ENCODE peak calls at places on chromosomes 1 and 21, in four cellular contexts. One of them, this sample, is unnamed.

GRCh38 chr1:20368866-20369545 is 78.3 kb downstream of the VWA5B1 start:
- DNase-seq in GM12878: no peak
- DNase-seq in SK-N-SH: no peak
- DNase-seq in H1: no peak
- DNase-seq in this sample: no peak

GRCh38 chr1:200468264-200469001 is 58.6 kb upstream of the ZNF281 start:
- DNase-seq in H1: no peak
- DNase-seq in GM12878: no peak
- DNase-seq in SK-N-SH: no peak
- DNase-seq in this sample: no peak

GRCh38 chr1:152165291-152166077 is 6.5 kb upstream of the RPTN start:
- DNase-seq in H1: no peak
- DNase-seq in GM12878: no peak
- DNase-seq in SK-N-SH: no peak
- DNase-seq in this sample: no peak

GRCh38 chr1:3632298-3632697 is 7.5 kb downstream of the TPRG1L start:
- DNase-seq in H1: no peak
- DNase-seq in GM12878: no peak
- DNase-seq in SK-N-SH: no peak
- DNase-seq in this sample: no peak

GRCh38 chr1:64315402-64315801 is 112.0 kb downstream of the UBE2U start:
- DNase-seq in H1: no peak
- DNase-seq in SK-N-SH: no peak
- DNase-seq in GM12878: no peak
- DNase-seq in this sample: no peak

GRCh38 chr1:3543076-3544049 is 67.9 kb downstream of the MEGF6 start:
- DNase-seq in H1: no peak
- DNase-seq in GM12878: no peak
- DNase-seq in SK-N-SH: peak
- DNase-seq in this sample: no peak

GRCh38 chr1:89881415-89882058 is 60.7 kb downstream of the LRRC8D start:
- DNase-seq in H1: no peak
- DNase-seq in GM12878: peak
- DNase-seq in SK-N-SH: no peak
- DNase-seq in this sample: no peak

GRCh38 chr1:206744683-206745082 is 25.9 kb upstream of the IL19 start:
- DNase-seq in GM12878: no peak
- DNase-seq in SK-N-SH: no peak
- DNase-seq in H1: no peak
- DNase-seq in this sample: no peak

GRCh38 chr1:21284206-21285137 is 5.8 kb downstream of the ECE1 start:
- DNase-seq in GM12878: no peak
- DNase-seq in H1: no peak
- DNase-seq in SK-N-SH: peak
- DNase-seq in this sample: no peak

GRCh38 chr1:42743302-42744029 is 3.4 kb upstream of the CLDN19 start:
- DNase-seq in SK-N-SH: peak
- DNase-seq in GM12878: no peak
- DNase-seq in H1: no peak
- DNase-seq in this sample: no peak

GRCh38 chr1:1181938-1182410 is 8.3 kb downstream of the TTLL10 start:
- DNase-seq in GM12878: no peak
- DNase-seq in H1: no peak
- DNase-seq in SK-N-SH: peak
- DNase-seq in this sample: no peak

GRCh38 chr1:164141717-164142268 is 417.2 kb upstream of the PBX1 start:
- DNase-seq in H1: no peak
- DNase-seq in GM12878: no peak
- DNase-seq in SK-N-SH: no peak
- DNase-seq in this sample: no peak

GRCh38 chr1:231612393-231613089 is 14.0 kb upstream of the DISC1 start:
- DNase-seq in GM12878: peak
- DNase-seq in SK-N-SH: no peak
- DNase-seq in H1: no peak
- DNase-seq in this sample: no peak

GRCh38 chr1:20724364-20725188 is 6.8 kb upstream of the KIF17 start:
- DNase-seq in H1: no peak
- DNase-seq in GM12878: no peak
- DNase-seq in SK-N-SH: peak
- DNase-seq in this sample: no peak

GRCh38 chr1:13792429-13792828 is 92.4 kb downstream of the PRDM2 start:
- DNase-seq in H1: no peak
- DNase-seq in GM12878: no peak
- DNase-seq in SK-N-SH: no peak
- DNase-seq in this sample: no peak

GRCh38 chr21:38830667-38831525 is 25.2 kb downstream of the ETS2 start:
- DNase-seq in H1: no peak
- DNase-seq in SK-N-SH: no peak
- DNase-seq in GM12878: no peak
- DNase-seq in this sample: no peak

GRCh38 chr1:225156254-225156653 is 226.8 kb downstream of the DNAH14 start:
- DNase-seq in GM12878: no peak
- DNase-seq in SK-N-SH: no peak
- DNase-seq in H1: no peak
- DNase-seq in this sample: no peak

GRCh38 chr1:154878371-154879355 is 8.6 kb upstream of the KCNN3 start:
- DNase-seq in H1: peak
- DNase-seq in GM12878: no peak
- DNase-seq in SK-N-SH: peak
- DNase-seq in this sample: peak

GRCh38 chr1:3548156-3548893 is 63.0 kb downstream of the MEGF6 start:
- DNase-seq in H1: no peak
- DNase-seq in SK-N-SH: no peak
- DNase-seq in GM12878: no peak
- DNase-seq in this sample: no peak

GRCh38 chr1:222912730-222913129 is 97.9 kb downstream of the DISP1 start:
- DNase-seq in GM12878: no peak
- DNase-seq in H1: no peak
- DNase-seq in SK-N-SH: no peak
- DNase-seq in this sample: no peak

GRCh38 chr1:67261646-67262045 is 46.0 kb upstream of the IL12RB2 start:
- DNase-seq in SK-N-SH: no peak
- DNase-seq in GM12878: no peak
- DNase-seq in H1: no peak
- DNase-seq in this sample: no peak

GRCh38 chr1:159868766-159869165 is 6.3 kb upstream of the VSIG8 start:
- DNase-seq in H1: no peak
- DNase-seq in GM12878: no peak
- DNase-seq in SK-N-SH: no peak
- DNase-seq in this sample: no peak

GRCh38 chr1:77416692-77417450 is 135.1 kb downstream of the AK5 start:
- DNase-seq in GM12878: no peak
- DNase-seq in H1: peak
- DNase-seq in SK-N-SH: peak
- DNase-seq in this sample: peak

GRCh38 chr1:243343970-243344749 is 88.3 kb downstream of the SDCCAG8 start:
- DNase-seq in GM12878: peak
- DNase-seq in H1: no peak
- DNase-seq in SK-N-SH: peak
- DNase-seq in this sample: peak

GRCh38 chr1:220271706-220272046 is 577 bp downstream of the RAB3GAP2 start:
- DNase-seq in H1: no peak
- DNase-seq in GM12878: no peak
- DNase-seq in SK-N-SH: peak
- DNase-seq in this sample: no peak

GRCh38 chr1:74010206-74010605 is 187.8 kb downstream of the LRRIQ3 start:
- DNase-seq in H1: no peak
- DNase-seq in GM12878: no peak
- DNase-seq in SK-N-SH: no peak
- DNase-seq in this sample: peak

GRCh38 chr1:204736861-204737260 is 51.3 kb upstream of the LRRN2 start:
- DNase-seq in SK-N-SH: no peak
- DNase-seq in H1: no peak
- DNase-seq in GM12878: no peak
- DNase-seq in this sample: no peak

GRCh38 chr1:32194984-32195383 is 5.4 kb upstream of the CCDC28B start:
- DNase-seq in SK-N-SH: no peak
- DNase-seq in GM12878: no peak
- DNase-seq in H1: no peak
- DNase-seq in this sample: no peak

GRCh38 chr1:96306809-96307208 is 414.8 kb upstream of the PTBP2 start:
- DNase-seq in SK-N-SH: no peak
- DNase-seq in H1: no peak
- DNase-seq in GM12878: no peak
- DNase-seq in this sample: no peak

GRCh38 chr1:203907901-203908300 is 46.5 kb downstream of the SNRPE start:
- DNase-seq in GM12878: no peak
- DNase-seq in SK-N-SH: no peak
- DNase-seq in H1: no peak
- DNase-seq in this sample: no peak

GRCh38 chr1:210600421-210601195 is 271.9 kb downstream of the HHAT start:
- DNase-seq in H1: no peak
- DNase-seq in SK-N-SH: no peak
- DNase-seq in GM12878: no peak
- DNase-seq in this sample: no peak

GRCh38 chr1:157597959-157598667 is at the start of gene FCRL4:
- DNase-seq in H1: no peak
- DNase-seq in GM12878: peak
- DNase-seq in SK-N-SH: no peak
- DNase-seq in this sample: no peak

GRCh38 chr1:200332716-200333115 is 77.1 kb downstream of the ZNF281 start:
- DNase-seq in SK-N-SH: no peak
- DNase-seq in GM12878: no peak
- DNase-seq in H1: no peak
- DNase-seq in this sample: no peak

GRCh38 chr1:208025036-208025435 is 114.1 kb upstream of the CD34 start:
- DNase-seq in H1: no peak
- DNase-seq in SK-N-SH: no peak
- DNase-seq in GM12878: no peak
- DNase-seq in this sample: no peak
- TF ChIP-seq TCF12 in H1: no peak
- TF ChIP-seq TCF12 in SK-N-SH: no peak
- TF ChIP-seq TCF12 in GM12878: no peak
- TF ChIP-seq TCF12 in this sample: no peak

GRCh38 chr1:55213029-55213884 is 1.9 kb downstream of the USP24 start:
- DNase-seq in SK-N-SH: no peak
- DNase-seq in H1: no peak
- DNase-seq in GM12878: no peak
- DNase-seq in this sample: no peak

GRCh38 chr1:55212349-55213028 is 2.7 kb downstream of the USP24 start:
- DNase-seq in H1: no peak
- DNase-seq in GM12878: no peak
- DNase-seq in SK-N-SH: no peak
- DNase-seq in this sample: no peak

GRCh38 chr1:55211909-55212308 is 3.3 kb downstream of the USP24 start:
- DNase-seq in SK-N-SH: no peak
- DNase-seq in H1: no peak
- DNase-seq in GM12878: no peak
- DNase-seq in this sample: no peak

GRCh38 chr1:55210990-55211389 is 4.2 kb downstream of the USP24 start:
- DNase-seq in SK-N-SH: no peak
- DNase-seq in H1: no peak
- DNase-seq in GM12878: no peak
- DNase-seq in this sample: no peak

DNA sequence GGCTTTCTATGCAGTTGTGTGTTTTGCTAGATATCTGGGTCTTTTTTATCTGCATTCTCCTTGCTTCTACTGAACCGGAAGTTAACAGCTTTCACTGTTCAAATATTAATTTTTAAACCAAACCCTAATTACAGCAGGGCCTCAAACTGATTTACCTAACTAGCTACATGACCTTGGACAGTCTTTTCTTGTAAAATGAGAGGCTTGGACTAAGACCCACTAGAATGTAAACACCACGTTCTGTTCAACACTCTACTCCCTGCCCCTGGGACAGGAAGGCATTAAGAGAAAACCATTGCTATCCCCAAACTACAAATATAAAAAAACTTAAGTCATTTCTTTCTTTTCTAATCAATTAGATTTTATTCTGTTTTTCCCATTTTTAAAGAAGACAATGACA is 3.7 kb downstream of the USP24 start:
- DNase-seq in H1: no peak
- DNase-seq in GM12878: no peak
- DNase-seq in SK-N-SH: no peak
- DNase-seq in this sample: peak
- H3K4me3 ChIP-seq in H1: no peak
- H3K4me3 ChIP-seq in GM12878: peak
- H3K4me3 ChIP-seq in SK-N-SH: no peak
- H3K4me3 ChIP-seq in this sample: peak

DNA sequence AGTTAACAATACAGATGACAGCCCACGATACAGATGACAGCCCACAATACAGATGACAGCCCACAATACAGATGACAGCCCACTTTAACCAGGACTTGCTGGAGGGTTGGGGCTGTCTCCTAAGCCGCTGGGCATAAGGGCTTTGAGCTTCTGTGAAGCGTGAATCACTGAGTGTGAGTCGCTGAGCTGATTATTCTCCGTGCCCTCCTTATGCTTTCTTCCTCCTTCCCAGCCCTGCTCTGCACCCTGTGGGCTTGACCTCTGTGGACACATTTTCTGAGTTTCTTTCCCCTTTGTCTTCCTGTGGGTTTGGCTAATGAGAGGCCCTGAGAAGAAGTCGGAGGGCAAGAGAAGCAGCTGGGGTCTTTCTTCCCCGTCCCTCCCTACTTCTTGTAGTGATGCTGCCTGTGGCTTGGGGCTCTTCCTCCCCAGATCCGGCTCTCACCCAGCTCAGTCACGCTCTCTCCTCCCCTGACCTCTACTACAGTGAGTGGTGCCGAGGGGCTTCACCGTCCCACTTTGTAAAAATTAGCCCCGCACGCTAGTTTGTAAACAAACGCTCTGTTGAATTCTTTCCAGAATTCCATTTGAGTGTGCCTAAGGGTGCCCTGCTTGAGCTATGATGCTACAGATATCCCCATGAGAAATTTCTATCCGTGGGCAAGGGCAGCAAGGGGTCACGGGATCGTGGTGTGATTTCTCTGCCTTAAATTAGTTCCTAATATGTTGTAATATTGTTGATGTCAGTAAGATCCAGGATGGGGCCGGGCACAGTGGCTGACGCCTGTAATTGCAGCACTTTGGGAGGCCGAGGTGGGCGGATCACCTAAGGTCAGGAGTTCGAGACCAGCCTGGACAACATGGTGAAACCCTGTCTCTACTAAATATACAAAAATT is 46.4 kb upstream of the SOD1 start:
- DNase-seq in SK-N-SH: no peak
- DNase-seq in GM12878: no peak
- DNase-seq in H1: no peak
- DNase-seq in this sample: no peak
- TF ChIP-seq TCF12 in SK-N-SH: no peak
- TF ChIP-seq TCF12 in GM12878: no peak
- TF ChIP-seq TCF12 in H1: no peak
- TF ChIP-seq TCF12 in this sample: no peak

DNA sequence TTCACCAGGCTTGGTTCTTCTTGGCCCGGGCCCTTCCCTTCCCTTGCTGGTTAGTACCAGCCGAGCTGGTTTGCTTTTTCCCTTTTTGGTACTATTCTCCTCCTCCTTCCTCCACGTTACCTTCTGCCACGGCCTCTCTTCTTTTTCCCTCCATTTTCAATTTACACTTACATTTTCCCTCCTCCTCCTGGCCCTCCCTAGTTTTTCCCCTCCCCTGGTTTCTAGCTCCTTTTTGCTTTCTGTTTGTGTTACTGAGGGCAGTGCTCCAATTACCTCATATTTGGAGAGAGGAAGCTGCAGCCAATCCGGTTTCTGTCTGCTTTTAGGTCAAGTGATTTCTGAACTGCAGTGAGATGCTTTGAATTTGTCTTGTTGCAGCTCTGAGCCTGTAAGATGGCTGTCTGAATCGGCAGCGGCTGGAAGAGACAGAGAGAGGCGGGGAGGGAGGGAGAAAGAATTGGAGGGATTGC is 63.7 kb downstream of the MACF1 start:
- DNase-seq in H1: no peak
- DNase-seq in SK-N-SH: no peak
- DNase-seq in GM12878: no peak
- DNase-seq in this sample: no peak
- H3K4me3 ChIP-seq in H1: peak
- H3K4me3 ChIP-seq in SK-N-SH: no peak
- H3K4me3 ChIP-seq in GM12878: peak
- H3K4me3 ChIP-seq in this sample: no peak